ENCODE peak calls at places on chromosomes 16 and 17, in seven cellular contexts. J is activated T-cell treated with anti-CD3 and anti-CD28 coated beads for 1 hour; U is activated CD4-positive, alpha-beta memory T cell treated with anti-CD3 and anti-CD28 coated beads, Interleukin-2, amount 10 ng/mL, durations not matched to agents 7 days and 5 days; Q is KG1; F is NCI-H1092; Z is CD8-positive, alpha-beta T cell; V is A549. C is an unnamed sample.

GRCh38 chr17:68512967-68513474 is 791 bp downstream of the PRKAR1A start:
- DNase-seq in J (no peak), U (no peak), Q (no peak), F (no peak), Z (no peak), V (peak; percentile 69), C (peak; percentile 52)

GRCh38 chr17:15171433-15172047 is 93.6 kb downstream of the PMP22 start:
- DNase-seq in J (no peak), U (peak; percentile 28), Q (no peak), F (no peak), Z (peak; percentile 0), V (peak; percentile 75), C (peak; percentile 66)

GRCh38 chr16:56257260-56257659 is 66.0 kb downstream of the GNAO1 start:
- DNase-seq in J (no peak), U (no peak), Q (no peak), F (peak; percentile 64), Z (no peak), V (no peak), C (no peak)

GRCh38 chr17:51362818-51363598 is 102.7 kb downstream of the UTP18 start:
- DNase-seq in J (no peak), U (no peak), Q (no peak), F (no peak), Z (no peak), V (no peak), C (no peak)

GRCh38 chr17:49365667-49366066 is 3.6 kb upstream of the ZNF652 start:
- DNase-seq in J (no peak), U (peak; percentile 69), Q (no peak), F (peak; percentile 10), Z (no peak), V (peak; percentile 70), C (peak; percentile 41)

GRCh38 chr17:57373071-57373470 is 116.7 kb downstream of the MSI2 start:
- DNase-seq in J (no peak), U (no peak), Q (no peak), F (no peak), Z (no peak), V (no peak), C (no peak)

GRCh38 chr17:72735089-72735488 is 357.4 kb downstream of the SLC39A11 start:
- DNase-seq in J (no peak), U (no peak), Q (no peak), F (no peak), Z (no peak), V (no peak), C (no peak)

GRCh38 chr17:64992325-64992802 is 64.2 kb downstream of the GNA13 start:
- DNase-seq in J (no peak), U (no peak), Q (no peak), F (no peak), Z (no peak), V (peak; percentile 74), C (peak; percentile 47)

GRCh38 chr17:58710948-58711552 is 18.6 kb downstream of the RAD51C start:
- DNase-seq in J (peak; percentile 29), U (peak; percentile 23), Q (peak; percentile 47), F (peak; percentile 12), Z (no peak), V (peak; percentile 71), C (peak; percentile 69)

GRCh38 chr17:49995055-49995738 is at the start of gene DLX3:
- DNase-seq in J (no peak), U (peak; percentile 25), Q (no peak), F (peak; percentile 25), Z (no peak), V (peak; percentile 72), C (no peak)

GRCh38 chr17:40106760-40107265 is 6.4 kb upstream of the NR1D1 start:
- DNase-seq in J (no peak), U (no peak), Q (no peak), F (no peak), Z (no peak), V (no peak), C (no peak)

GRCh38 chr16:89386786-89387185 is 103.6 kb downstream of the ANKRD11 start:
- DNase-seq in J (no peak), U (no peak), Q (no peak), F (no peak), Z (no peak), V (no peak), C (no peak)

GRCh38 chr17:72151565-72152391 is 31.0 kb downstream of the SOX9 start:
- DNase-seq in J (no peak), U (no peak), Q (no peak), F (no peak), Z (no peak), V (peak; percentile 98), C (peak; percentile 62)

GRCh38 chr17:31808521-31808920 is 50.5 kb downstream of the COPRS start:
- DNase-seq in J (no peak), U (no peak), Q (no peak), F (no peak), Z (no peak), V (no peak), C (no peak)

GRCh38 chr16:68665501-68665900 is 20.4 kb downstream of the CDH3 start:
- DNase-seq in J (no peak), U (no peak), Q (no peak), F (no peak), Z (no peak), V (no peak), C (peak; percentile 17)

GRCh38 chr16:1162701-1163566 is 10.0 kb downstream of the CACNA1H start:
- DNase-seq in J (no peak), U (no peak), Q (no peak), F (no peak), Z (no peak), V (no peak), C (no peak)

GRCh38 chr17:29102046-29102445 is 59.1 kb downstream of the PIPOX start:
- DNase-seq in J (no peak), U (no peak), Q (no peak), F (no peak), Z (no peak), V (no peak), C (no peak)

GRCh38 chr16:54633943-54634362 is 296.7 kb upstream of the IRX5 start:
- DNase-seq in J (no peak), U (no peak), Q (no peak), F (peak; percentile 42), Z (no peak), V (peak; percentile 51), C (peak; percentile 36)

C was measured in ACHN.